ENCODE peak calls at places on chromosomes 13 and 19, in seven cellular contexts. A is left ventricle myocardium inferior, I is IMR-90, M is thoracic aorta, T is breast epithelium, D is PC-9, Z is lung. F is an unnamed sample.

GRCh38 chr19:44792286-44792685 is 14.6 kb downstream of the CBLC start:
- DNase-seq in M (no peak), T (no peak), I (no peak), Z (no peak), A (no peak), D (no peak), F (no peak)

GRCh38 chr19:10420444-10421239 is at the start of gene PDE4A:
- DNase-seq in A (no peak), D (no peak), T (no peak), Z (no peak), M (no peak), I (no peak), F (no peak)

GRCh38 chr19:1251233-1251502 is 2.8 kb downstream of the MIDN start:
- DNase-seq in I (peak), Z (no peak), A (no peak), T (no peak), D (peak), M (no peak), F (no peak)

GRCh38 chr13:82698383-82698782 is 1183.9 kb downstream of the SLITRK1 start:
- DNase-seq in T (no peak), M (no peak), D (no peak), I (no peak), A (no peak), Z (no peak), F (no peak)

GRCh38 chr13:25478186-25478585 is 106.4 kb downstream of the ATP8A2 start:
- DNase-seq in A (no peak), Z (no peak), I (no peak), T (no peak), D (no peak), M (no peak), F (no peak)

GRCh38 chr13:94972262-94972661 is 259.9 kb upstream of the SOX21 start:
- DNase-seq in I (no peak), T (no peak), Z (no peak), D (no peak), A (no peak), M (no peak), F (no peak)

GRCh38 chr13:79710376-79710775 is 229.4 kb downstream of the NDFIP2 start:
- DNase-seq in M (no peak), A (no peak), T (no peak), I (no peak), D (no peak), Z (no peak), F (no peak)

GRCh38 chr13:112782433-112783010 is 92.7 kb downstream of the ATP11A start:
- DNase-seq in I (no peak), Z (no peak), A (no peak), D (no peak), T (no peak), M (no peak), F (no peak)

GRCh38 chr19:12769689-12770088 is 5.7 kb downstream of the HOOK2 start:
- DNase-seq in A (no peak), I (no peak), T (no peak), M (no peak), D (no peak), Z (peak), F (no peak)

GRCh38 chr13:110284809-110285519 is 22.0 kb downstream of the COL4A1 start:
- DNase-seq in A (no peak), M (no peak), T (no peak), Z (no peak), I (no peak), D (no peak), F (no peak)

GRCh38 chr19:11196406-11197287 is 698 bp downstream of the KANK2 start:
- DNase-seq in D (no peak), Z (peak), M (no peak), A (peak), I (peak), T (no peak), F (no peak)

GRCh38 chr13:39263033-39263432 is 224.8 kb downstream of the NHLRC3 start:
- DNase-seq in I (peak), Z (no peak), T (no peak), A (no peak), D (no peak), M (no peak), F (no peak)

GRCh38 chr19:1469936-1470863 is 8.8 kb downstream of the C19orf25 start:
- DNase-seq in D (no peak), T (peak), A (peak), I (no peak), M (no peak), Z (no peak), F (no peak)

GRCh38 chr13:94704347-94705080 is 7.8 kb downstream of the SOX21 start:
- DNase-seq in A (no peak), D (no peak), I (no peak), Z (no peak), T (no peak), M (no peak), F (no peak)

GRCh38 chr13:29379281-29379680 is 216.2 kb downstream of the SLC7A1 start:
- DNase-seq in I (no peak), D (no peak), T (no peak), A (no peak), M (no peak), Z (no peak), F (no peak)

GRCh38 chr13:79767126-79767525 is 286.2 kb downstream of the NDFIP2 start:
- DNase-seq in M (no peak), D (peak), A (no peak), Z (no peak), I (no peak), T (no peak), F (no peak)

GRCh38 chr13:58097831-58098230 is 466.3 kb downstream of the PCDH17 start:
- DNase-seq in A (no peak), M (no peak), Z (no peak), D (no peak), I (no peak), T (no peak), F (no peak)

GRCh38 chr13:104691765-104692164 is 1625.5 kb upstream of the SLC10A2 start:
- DNase-seq in A (no peak), T (no peak), M (no peak), I (no peak), Z (no peak), D (no peak), F (no peak)

GRCh38 chr13:28093871-28094270 is 6.5 kb downstream of the FLT3 start:
- DNase-seq in D (no peak), M (no peak), A (no peak), T (no peak), Z (no peak), I (no peak), F (no peak)

GRCh38 chr19:7831452-7831851 is 1.4 kb downstream of the EVI5L start:
- DNase-seq in M (no peak), A (no peak), T (no peak), Z (no peak), I (peak), D (no peak), F (no peak)

GRCh38 chr19:41850381-41850780 is 5.5 kb downstream of the DMRTC2 start:
- DNase-seq in D (no peak), A (no peak), T (no peak), I (no peak), Z (no peak), M (no peak), F (no peak)

GRCh38 chr19:2415281-2415972 is 12.0 kb downstream of the TIMM13 start:
- DNase-seq in A (no peak), Z (no peak), T (no peak), D (no peak), M (no peak), I (no peak), F (no peak)

GRCh38 chr19:13778847-13779246 is 4.6 kb downstream of the C19orf53 start:
- DNase-seq in A (no peak), M (no peak), T (no peak), I (no peak), Z (no peak), D (no peak), F (no peak)

GRCh38 chr13:28138756-28139470 is 568 bp downstream of the PAN3 start:
- DNase-seq in Z (peak), I (peak), A (peak), M (peak), D (no peak), T (peak), F (peak)

GRCh38 chr19:277581-278165 is 13.5 kb downstream of the PLPP2 start:
- DNase-seq in I (peak), M (no peak), A (no peak), Z (no peak), T (no peak), D (no peak), F (no peak)

GRCh38 chr13:110306340-110306959 is 507 bp downstream of the COL4A1 start:
- DNase-seq in Z (no peak), I (no peak), M (no peak), A (no peak), T (no peak), D (no peak), F (no peak)

GRCh38 chr13:32472194-32472621 is 44.3 kb upstream of the N4BP2L1 start:
- DNase-seq in I (no peak), M (no peak), A (no peak), T (no peak), Z (no peak), D (no peak), F (no peak)

GRCh38 chr13:93080587-93080986 is 146.0 kb upstream of the GPC6 start:
- DNase-seq in A (no peak), I (peak), M (no peak), D (no peak), T (no peak), Z (no peak), F (no peak)

GRCh38 chr19:40231057-40231456 is 4.6 kb upstream of the CCNP start:
- DNase-seq in A (no peak), M (no peak), T (no peak), D (no peak), Z (no peak), I (no peak), F (no peak)

GRCh38 chr19:33234092-33234491 is 8.4 kb upstream of the SLC7A10 start:
- DNase-seq in I (no peak), Z (no peak), T (no peak), M (no peak), D (no peak), A (no peak), F (no peak)

GRCh38 chr19:46975918-46976782 is 43.5 kb upstream of the NPAS1 start:
- DNase-seq in A (peak), D (peak), T (peak), Z (peak), M (peak), I (peak), F (peak)

GRCh38 chr19:10388957-10389356 is 8.6 kb upstream of the TYK2 start:
- DNase-seq in A (peak), Z (peak), D (peak), M (peak), T (peak), I (peak), F (peak)

GRCh38 chr13:80363890-80364503 is 23.1 kb upstream of the SPRY2 start:
- DNase-seq in I (peak), D (no peak), M (no peak), Z (no peak), A (no peak), T (no peak), F (no peak)

GRCh38 chr13:53137777-53138176 is 109.2 kb downstream of the OLFM4 start:
- DNase-seq in M (no peak), T (no peak), I (peak), Z (no peak), D (no peak), A (no peak), F (no peak)

GRCh38 chr13:65789815-65790214 is 1440.3 kb downstream of the PCDH9 start:
- DNase-seq in M (no peak), I (peak), D (no peak), A (no peak), T (no peak), Z (no peak), F (no peak)

GRCh38 chr19:55172741-55173140 is 6.3 kb upstream of the DNAAF3 start:
- DNase-seq in I (peak), Z (no peak), M (no peak), D (no peak), T (no peak), A (no peak), F (no peak)

GRCh38 chr13:75052616-75053015 is 429.4 kb downstream of the TBC1D4 start:
- DNase-seq in A (no peak), T (no peak), Z (no peak), D (no peak), I (no peak), M (no peak), F (no peak)

GRCh38 chr13:75049936-75050335 is 432.0 kb downstream of the TBC1D4 start:
- DNase-seq in A (no peak), T (no peak), Z (no peak), I (no peak), D (no peak), M (no peak), F (no peak)

GRCh38 chr13:75055296-75055695 is 426.7 kb downstream of the TBC1D4 start:
- DNase-seq in T (no peak), Z (no peak), I (no peak), D (no peak), A (no peak), M (no peak), F (no peak)

GRCh38 chr13:75050419-75051066 is 431.4 kb downstream of the TBC1D4 start:
- DNase-seq in A (no peak), D (no peak), T (no peak), M (no peak), I (peak), Z (no peak), F (no peak)
- H3K27ac ChIP-seq in A (no peak), D (no peak), T (no peak), M (no peak), I (no peak), Z (no peak), F (no peak)

GRCh38 chr19:43330726-43331434 is 22.6 kb upstream of the CD177 start:
- DNase-seq in I (no peak), D (no peak), T (no peak), A (no peak), Z (no peak), M (no peak), F (no peak)
- H3K4me3 ChIP-seq in I (no peak), D (peak), T (no peak), A (no peak), Z (no peak), M (no peak), F (no peak)

GRCh38 chr13:63044617-63045016 is 1629.0 kb upstream of the PCDH20 start:
- DNase-seq in T (no peak), I (no peak), M (no peak), Z (no peak), D (no peak), A (no peak), F (no peak)
- TF ChIP-seq CTCF in T (no peak), I (no peak), M (no peak), Z (no peak), D (no peak), A (no peak), F (no peak)

GRCh38 chr13:99418663-99419140 is 82.6 kb upstream of the TM9SF2 start:
- DNase-seq in T (no peak), A (no peak), D (no peak), I (no peak), M (no peak), Z (no peak), F (peak)
- H3K27ac ChIP-seq in T (no peak), A (no peak), D (no peak), I (no peak), M (no peak), Z (no peak), F (no peak)

GRCh38 chr19:35939307-35940077 is 3.3 kb downstream of the LRFN3 start:
- DNase-seq in I (no peak), Z (no peak), M (no peak), T (no peak), A (no peak), D (no peak), F (no peak)

GRCh38 chr19:35940078-35940775 is 4.1 kb downstream of the LRFN3 start:
- DNase-seq in A (no peak), T (no peak), Z (no peak), I (no peak), M (no peak), D (no peak), F (no peak)

GRCh38 chr19:35937345-35938281 is 1.4 kb downstream of the LRFN3 start:
- DNase-seq in D (no peak), T (no peak), M (no peak), I (no peak), Z (no peak), A (no peak), F (no peak)

GRCh38 chr19:35936738-35937268 is 629 bp downstream of the LRFN3 start:
- DNase-seq in A (no peak), D (no peak), I (no peak), Z (no peak), M (no peak), T (no peak), F (no peak)

DNA sequence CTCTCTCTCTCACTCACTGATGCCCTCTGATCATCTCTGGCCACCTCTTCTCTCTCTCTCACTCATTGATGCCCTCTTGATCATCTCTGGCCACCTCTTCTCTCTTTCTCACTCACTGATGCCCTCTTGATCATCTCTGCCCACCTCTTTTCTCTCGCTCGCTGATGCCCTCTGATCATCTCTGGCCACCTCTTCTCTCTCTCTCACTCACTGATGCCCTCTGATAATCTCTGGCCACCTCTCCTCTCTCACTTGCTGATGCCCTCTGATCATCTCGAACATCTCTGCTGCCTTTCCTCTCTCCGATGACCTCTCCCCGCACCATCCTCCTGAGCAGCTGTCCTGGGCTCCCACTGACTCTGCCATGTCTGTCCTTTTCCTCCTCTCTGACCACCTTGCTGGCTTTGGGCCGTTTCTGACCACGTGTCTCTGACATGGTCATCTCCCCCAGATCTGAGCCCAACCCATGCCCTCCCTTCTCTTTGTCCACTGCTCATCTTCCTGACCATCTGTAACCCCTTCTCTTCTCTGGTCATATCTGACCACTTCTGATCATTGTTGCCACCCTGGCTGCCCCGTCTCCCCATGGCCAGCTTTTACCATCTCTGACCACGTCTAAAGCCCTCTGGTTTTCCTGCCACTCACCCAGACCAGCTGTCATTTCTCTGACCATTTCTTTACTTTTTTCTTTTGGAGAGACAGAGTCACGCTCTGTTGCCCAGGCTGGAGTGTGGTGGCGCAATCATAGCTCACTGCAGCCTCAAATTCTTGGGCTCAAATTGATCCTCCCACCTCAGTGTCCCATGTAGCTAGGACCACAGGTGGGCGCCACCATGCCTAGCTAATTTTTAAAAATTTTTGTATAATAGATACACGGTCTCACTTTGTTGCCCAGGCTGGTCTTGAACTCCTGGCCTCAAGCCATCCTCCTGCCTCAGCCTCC is 2.4 kb downstream of the LRFN3 start:
- DNase-seq in D (no peak), T (no peak), M (no peak), Z (no peak), I (no peak), A (no peak), F (no peak)
- H3K4me3 ChIP-seq in D (no peak), T (no peak), M (peak), Z (no peak), I (no peak), A (peak), F (peak)

DNA sequence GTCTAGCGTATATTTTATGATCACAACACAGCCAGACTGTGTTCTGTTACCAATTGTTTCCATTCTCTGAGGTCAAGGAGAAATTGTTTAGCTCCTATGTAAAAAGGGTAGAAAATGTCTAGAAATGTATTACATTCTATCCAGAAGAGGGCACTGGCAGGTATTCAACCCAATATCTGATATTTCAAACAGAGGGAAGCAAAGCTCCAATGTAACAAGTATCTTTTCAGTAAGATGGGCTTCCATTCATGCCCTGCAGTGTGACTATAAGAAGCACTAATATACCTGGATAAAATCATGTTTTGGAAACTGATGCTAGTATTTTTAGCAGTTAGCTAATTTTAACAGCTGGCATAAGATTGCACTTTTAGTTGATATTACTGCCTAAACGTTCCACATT is 312.7 kb downstream of the FGF14 start:
- DNase-seq in M (no peak), T (no peak), I (no peak), A (no peak), Z (no peak), D (no peak), F (no peak)
- TF ChIP-seq CTCF in M (peak), T (no peak), I (peak), A (peak), Z (no peak), D (peak), F (no peak)

DNA sequence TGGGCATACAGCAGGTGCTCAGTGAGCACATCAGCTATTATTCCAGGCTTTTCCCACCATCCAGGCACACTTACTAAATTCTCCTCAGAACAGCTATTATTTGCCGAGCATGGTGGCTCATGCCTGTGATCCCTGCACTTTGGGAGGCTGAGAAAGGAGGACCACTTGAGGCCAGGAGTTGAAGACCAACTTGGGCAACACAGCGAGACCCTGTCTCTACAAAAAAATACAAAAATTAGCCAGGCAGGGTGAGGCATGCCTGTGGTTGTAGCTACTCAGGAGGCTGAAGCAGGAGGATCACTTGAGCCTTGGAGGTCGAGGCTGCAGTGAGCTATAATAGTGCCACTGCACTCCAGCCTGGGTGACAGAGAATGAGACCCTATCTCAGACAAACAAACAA is 35.4 kb downstream of the PTPRS start:
- DNase-seq in I (no peak), T (no peak), Z (no peak), A (no peak), D (no peak), M (no peak), F (no peak)
- H3K27ac ChIP-seq in I (no peak), T (no peak), Z (no peak), A (no peak), D (no peak), M (no peak), F (no peak)